ENCODE peak calls at places on chromosomes 2 and 18, in nine cellular contexts. One of them, this sample, is unnamed.

GRCh38 chr2:18630101-18630500 is 40.7 kb upstream of the NT5C1B start:
- DNase-seq in stomach: no peak
- DNase-seq in tibial nerve: no peak
- DNase-seq in right lobe of liver: no peak
- DNase-seq in colonic mucosa: no peak
- DNase-seq in left ventricle myocardium inferior: no peak
- DNase-seq in CD8-positive, alpha-beta T cell: no peak
- DNase-seq in adrenal gland: no peak
- DNase-seq in fibroblast of lung: peak; percentile 19
- DNase-seq in this sample: no peak

GRCh38 chr2:24342110-24342910 is 18.0 kb downstream of the ITSN2 start:
- DNase-seq in fibroblast of lung: no peak
- DNase-seq in left ventricle myocardium inferior: no peak
- DNase-seq in adrenal gland: no peak
- DNase-seq in colonic mucosa: no peak
- DNase-seq in CD8-positive, alpha-beta T cell: no peak
- DNase-seq in stomach: no peak
- DNase-seq in tibial nerve: no peak
- DNase-seq in right lobe of liver: no peak
- DNase-seq in this sample: no peak

GRCh38 chr2:128639693-128640092 is 321.0 kb upstream of the HS6ST1 start:
- DNase-seq in left ventricle myocardium inferior: no peak
- DNase-seq in colonic mucosa: peak; percentile 12
- DNase-seq in fibroblast of lung: no peak
- DNase-seq in tibial nerve: no peak
- DNase-seq in stomach: peak; percentile 10
- DNase-seq in CD8-positive, alpha-beta T cell: no peak
- DNase-seq in right lobe of liver: peak; percentile 27
- DNase-seq in adrenal gland: no peak
- DNase-seq in this sample: no peak

GRCh38 chr2:25543939-25544338 is 129.4 kb downstream of the DTNB start:
- DNase-seq in fibroblast of lung: no peak
- DNase-seq in adrenal gland: no peak
- DNase-seq in left ventricle myocardium inferior: no peak
- DNase-seq in stomach: no peak
- DNase-seq in tibial nerve: no peak
- DNase-seq in right lobe of liver: no peak
- DNase-seq in colonic mucosa: no peak
- DNase-seq in CD8-positive, alpha-beta T cell: no peak
- DNase-seq in this sample: no peak

GRCh38 chr2:200406379-200406778 is 99.9 kb downstream of the SPATS2L start:
- DNase-seq in stomach: no peak
- DNase-seq in tibial nerve: no peak
- DNase-seq in right lobe of liver: no peak
- DNase-seq in colonic mucosa: no peak
- DNase-seq in left ventricle myocardium inferior: no peak
- DNase-seq in fibroblast of lung: no peak
- DNase-seq in adrenal gland: no peak
- DNase-seq in CD8-positive, alpha-beta T cell: no peak
- DNase-seq in this sample: no peak

GRCh38 chr18:22999212-22999611 is 66.1 kb downstream of the RBBP8 start:
- DNase-seq in stomach: no peak
- DNase-seq in right lobe of liver: no peak
- DNase-seq in left ventricle myocardium inferior: no peak
- DNase-seq in adrenal gland: no peak
- DNase-seq in colonic mucosa: no peak
- DNase-seq in tibial nerve: no peak
- DNase-seq in CD8-positive, alpha-beta T cell: no peak
- DNase-seq in fibroblast of lung: no peak
- DNase-seq in this sample: no peak

GRCh38 chr2:223668302-223668998 is 66.3 kb upstream of the SCG2 start:
- DNase-seq in fibroblast of lung: no peak
- DNase-seq in colonic mucosa: no peak
- DNase-seq in tibial nerve: no peak
- DNase-seq in left ventricle myocardium inferior: no peak
- DNase-seq in CD8-positive, alpha-beta T cell: no peak
- DNase-seq in stomach: no peak
- DNase-seq in right lobe of liver: no peak
- DNase-seq in adrenal gland: no peak
- DNase-seq in this sample: no peak

GRCh38 chr2:31318360-31319336 is 84.7 kb downstream of the EHD3 start:
- DNase-seq in tibial nerve: peak; percentile 8
- DNase-seq in adrenal gland: peak; percentile 23
- DNase-seq in right lobe of liver: no peak
- DNase-seq in stomach: no peak
- DNase-seq in CD8-positive, alpha-beta T cell: peak; percentile 15
- DNase-seq in fibroblast of lung: peak; percentile 94
- DNase-seq in colonic mucosa: peak; percentile 22
- DNase-seq in left ventricle myocardium inferior: peak; percentile 31
- DNase-seq in this sample: no peak

GRCh38 chr2:72694715-72695496 is 130.9 kb downstream of the EXOC6B start:
- DNase-seq in left ventricle myocardium inferior: peak; percentile 72
- DNase-seq in stomach: peak; percentile 47
- DNase-seq in colonic mucosa: peak; percentile 63
- DNase-seq in tibial nerve: no peak
- DNase-seq in adrenal gland: peak; percentile 50
- DNase-seq in CD8-positive, alpha-beta T cell: no peak
- DNase-seq in fibroblast of lung: peak; percentile 88
- DNase-seq in right lobe of liver: peak; percentile 92
- DNase-seq in this sample: no peak

GRCh38 chr2:152718909-152719645 is 657 bp downstream of the ARL6IP6 start:
- DNase-seq in tibial nerve: peak; percentile 5
- DNase-seq in stomach: peak; percentile 51
- DNase-seq in left ventricle myocardium inferior: no peak
- DNase-seq in right lobe of liver: no peak
- DNase-seq in colonic mucosa: peak; percentile 84
- DNase-seq in fibroblast of lung: peak; percentile 38
- DNase-seq in adrenal gland: peak; percentile 48
- DNase-seq in CD8-positive, alpha-beta T cell: no peak
- DNase-seq in this sample: no peak

GRCh38 chr18:61898576-61899205 is 5.9 kb upstream of the RNF152 start:
- DNase-seq in colonic mucosa: peak; percentile 45
- DNase-seq in tibial nerve: no peak
- DNase-seq in right lobe of liver: peak; percentile 92
- DNase-seq in CD8-positive, alpha-beta T cell: no peak
- DNase-seq in stomach: no peak
- DNase-seq in left ventricle myocardium inferior: no peak
- DNase-seq in fibroblast of lung: no peak
- DNase-seq in adrenal gland: no peak
- DNase-seq in this sample: no peak

GRCh38 chr2:105604938-105605337 is 139.8 kb upstream of the NCK2 start:
- DNase-seq in CD8-positive, alpha-beta T cell: no peak
- DNase-seq in left ventricle myocardium inferior: peak; percentile 20
- DNase-seq in stomach: peak; percentile 34
- DNase-seq in adrenal gland: peak; percentile 62
- DNase-seq in right lobe of liver: no peak
- DNase-seq in tibial nerve: no peak
- DNase-seq in fibroblast of lung: peak; percentile 16
- DNase-seq in colonic mucosa: no peak
- DNase-seq in this sample: no peak

GRCh38 chr2:150876201-150877085 is 385.2 kb downstream of the RBM43 start:
- DNase-seq in colonic mucosa: no peak
- DNase-seq in right lobe of liver: no peak
- DNase-seq in tibial nerve: no peak
- DNase-seq in left ventricle myocardium inferior: no peak
- DNase-seq in stomach: no peak
- DNase-seq in adrenal gland: no peak
- DNase-seq in fibroblast of lung: peak; percentile 83
- DNase-seq in CD8-positive, alpha-beta T cell: no peak
- DNase-seq in this sample: no peak

GRCh38 chr2:150878347-150878746 is 383.3 kb downstream of the RBM43 start:
- DNase-seq in CD8-positive, alpha-beta T cell: no peak
- DNase-seq in fibroblast of lung: peak; percentile 54
- DNase-seq in stomach: no peak
- DNase-seq in colonic mucosa: no peak
- DNase-seq in left ventricle myocardium inferior: no peak
- DNase-seq in tibial nerve: no peak
- DNase-seq in right lobe of liver: no peak
- DNase-seq in adrenal gland: peak; percentile 20
- DNase-seq in this sample: no peak

GRCh38 chr2:150872919-150873772 is 385.7 kb upstream of the RND3 start:
- DNase-seq in adrenal gland: peak; percentile 60
- DNase-seq in tibial nerve: no peak
- DNase-seq in colonic mucosa: no peak
- DNase-seq in left ventricle myocardium inferior: no peak
- DNase-seq in right lobe of liver: no peak
- DNase-seq in CD8-positive, alpha-beta T cell: no peak
- DNase-seq in stomach: no peak
- DNase-seq in fibroblast of lung: peak; percentile 47
- DNase-seq in this sample: no peak
- H3K4me3 ChIP-seq in adrenal gland: no peak overlapping the region
- H3K4me3 ChIP-seq in tibial nerve: no peak overlapping the region
- H3K4me3 ChIP-seq in colonic mucosa: no peak overlapping the region
- H3K4me3 ChIP-seq in left ventricle myocardium inferior: no peak overlapping the region
- H3K4me3 ChIP-seq in right lobe of liver: no peak overlapping the region
- H3K4me3 ChIP-seq in CD8-positive, alpha-beta T cell: no peak overlapping the region
- H3K4me3 ChIP-seq in stomach: no peak overlapping the region
- H3K4me3 ChIP-seq in fibroblast of lung: no peak overlapping the region
- H3K4me3 ChIP-seq in this sample: no peak overlapping the region

DNA sequence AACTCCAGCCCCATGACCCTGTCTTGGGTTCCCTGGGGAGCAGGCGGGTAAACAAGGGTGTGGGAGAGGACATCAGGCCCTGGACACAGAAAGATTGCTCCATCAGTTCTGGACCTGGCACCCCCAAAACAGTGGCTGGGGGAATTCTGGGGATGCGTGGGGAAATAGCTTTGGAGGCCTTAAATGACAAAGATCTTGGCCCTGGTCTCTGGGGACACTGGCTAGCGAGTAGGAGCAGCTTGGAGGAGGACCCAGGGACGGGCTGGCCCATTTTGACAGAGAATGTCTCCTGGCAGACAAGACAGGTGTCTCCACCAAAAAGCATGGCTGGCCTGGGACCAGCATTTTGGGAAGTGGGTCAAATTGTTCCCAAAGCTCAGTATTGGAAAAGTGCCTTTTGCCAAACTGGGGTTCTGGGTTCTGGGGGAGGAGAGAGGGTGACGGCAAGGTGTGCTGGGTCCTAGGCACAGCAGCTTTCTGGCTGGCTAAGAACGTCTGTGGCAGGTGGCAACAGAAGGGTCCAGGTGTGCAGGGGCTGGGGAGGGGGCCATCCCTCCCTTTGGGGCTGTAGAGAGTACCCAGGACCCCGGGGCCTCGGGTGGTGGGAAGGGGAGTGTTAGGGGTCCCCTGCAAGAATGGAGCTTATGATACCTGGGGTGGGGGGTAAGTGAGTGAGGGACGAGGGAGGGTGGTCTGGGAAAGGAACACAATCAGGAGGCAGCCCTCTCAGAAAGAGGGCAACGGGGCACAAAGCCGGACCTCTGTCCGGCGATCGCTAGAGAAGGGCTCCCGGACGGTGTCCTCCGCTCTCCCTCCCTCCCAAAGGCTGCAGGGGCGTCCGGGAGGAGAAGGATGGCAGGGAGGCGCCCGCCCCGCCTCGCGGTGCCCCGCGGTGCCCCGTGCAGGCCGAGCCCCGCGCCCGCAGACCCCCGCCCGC is 557 bp downstream of the CYRIA start:
- DNase-seq in colonic mucosa: peak; percentile 24
- DNase-seq in CD8-positive, alpha-beta T cell: no peak
- DNase-seq in right lobe of liver: no peak
- DNase-seq in left ventricle myocardium inferior: no peak
- DNase-seq in stomach: no peak
- DNase-seq in adrenal gland: peak; percentile 29
- DNase-seq in tibial nerve: no peak
- DNase-seq in fibroblast of lung: no peak
- DNase-seq in this sample: no peak
- H3K36me3 ChIP-seq in colonic mucosa: no peaks in the 10 kb centered on the region
- H3K36me3 ChIP-seq in CD8-positive, alpha-beta T cell: no peaks in the 10 kb centered on the region
- H3K36me3 ChIP-seq in right lobe of liver: no peaks in the 10 kb centered on the region
- H3K36me3 ChIP-seq in left ventricle myocardium inferior: no peaks in the 10 kb centered on the region
- H3K36me3 ChIP-seq in stomach: no peaks in the 10 kb centered on the region
- H3K36me3 ChIP-seq in adrenal gland: no peaks in the 10 kb centered on the region
- H3K36me3 ChIP-seq in tibial nerve: no peaks in the 10 kb centered on the region
- H3K36me3 ChIP-seq in fibroblast of lung: no peaks in the 10 kb centered on the region
- H3K36me3 ChIP-seq in this sample: no peaks in the 10 kb centered on the region

DNA sequence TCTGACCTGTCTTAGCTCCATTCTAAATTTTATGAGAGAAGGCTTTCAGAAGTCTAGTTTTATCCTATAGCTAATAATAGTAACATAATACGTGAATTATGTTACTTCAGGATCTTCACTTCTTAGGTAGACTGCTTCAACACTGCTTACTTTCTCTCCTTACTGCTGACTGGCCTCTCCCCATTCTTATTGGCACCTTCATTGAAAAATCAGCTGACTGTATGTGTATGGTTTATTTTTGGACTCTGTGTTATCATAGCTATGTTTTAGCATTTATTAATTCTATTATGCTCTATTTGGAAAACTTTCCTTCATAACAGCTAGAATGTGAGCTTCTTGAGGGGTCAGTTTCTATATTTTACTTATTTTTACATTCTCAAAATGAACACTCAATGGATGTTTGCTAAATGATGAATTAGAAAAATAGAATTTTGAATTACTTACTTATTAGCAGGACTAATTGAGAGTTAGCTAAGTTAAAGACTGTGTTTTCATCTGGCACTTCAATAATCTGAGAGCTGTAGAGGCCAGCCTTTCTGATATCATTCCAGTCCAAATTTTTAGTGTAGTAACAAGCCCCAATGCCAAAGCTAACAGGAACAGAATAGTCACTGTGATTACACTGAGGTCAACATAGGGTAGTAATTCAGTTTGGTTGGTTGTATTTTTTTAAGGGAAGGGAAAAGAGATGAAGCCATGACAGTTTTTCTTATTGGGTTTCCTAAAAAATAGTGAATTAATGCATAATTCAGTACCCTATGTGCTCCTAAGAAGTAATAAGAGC is 92.3 kb downstream of the TTC27 start:
- DNase-seq in left ventricle myocardium inferior: no peak
- DNase-seq in adrenal gland: no peak
- DNase-seq in right lobe of liver: no peak
- DNase-seq in fibroblast of lung: no peak
- DNase-seq in tibial nerve: no peak
- DNase-seq in CD8-positive, alpha-beta T cell: no peak
- DNase-seq in colonic mucosa: no peak
- DNase-seq in stomach: no peak
- DNase-seq in this sample: no peak
- H3K4me3 ChIP-seq in left ventricle myocardium inferior: peak overlapping the region; percentile 4
- H3K4me3 ChIP-seq in adrenal gland: no peak overlapping the region
- H3K4me3 ChIP-seq in right lobe of liver: no peak overlapping the region
- H3K4me3 ChIP-seq in fibroblast of lung: no peak overlapping the region
- H3K4me3 ChIP-seq in tibial nerve: no peak overlapping the region
- H3K4me3 ChIP-seq in CD8-positive, alpha-beta T cell: no peak overlapping the region
- H3K4me3 ChIP-seq in colonic mucosa: no peak overlapping the region
- H3K4me3 ChIP-seq in stomach: no peak overlapping the region
- H3K4me3 ChIP-seq in this sample: no peak overlapping the region

DNA sequence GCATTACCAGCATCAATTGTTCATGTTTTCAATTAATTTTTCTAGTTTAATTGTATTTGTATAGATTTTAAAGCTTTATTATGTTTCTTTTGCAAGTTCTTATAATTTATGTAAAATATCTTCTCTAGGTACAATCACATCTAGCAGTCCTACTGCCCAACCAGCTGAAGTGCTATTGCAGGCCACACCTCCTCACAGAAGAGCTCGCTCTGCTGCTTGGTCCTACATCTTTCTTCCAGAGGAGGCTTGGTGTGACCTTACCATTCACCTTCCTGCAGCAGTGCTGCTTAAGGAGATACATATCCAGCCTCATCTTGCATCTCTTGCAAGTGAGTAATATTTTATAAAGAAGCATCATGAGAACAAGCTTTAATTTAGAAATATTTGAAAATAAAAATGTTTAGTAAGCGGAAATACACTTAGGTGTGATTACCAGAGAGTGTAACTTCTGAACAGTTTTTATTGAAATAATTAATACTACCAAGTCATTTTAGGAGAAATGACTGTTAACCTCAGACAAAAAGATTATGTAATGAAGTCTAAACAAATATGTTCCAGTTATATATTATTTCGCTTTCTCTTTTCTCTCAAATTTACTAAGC is 122.9 kb upstream of the TTC27 start:
- DNase-seq in colonic mucosa: no peak
- DNase-seq in CD8-positive, alpha-beta T cell: no peak
- DNase-seq in tibial nerve: no peak
- DNase-seq in stomach: no peak
- DNase-seq in left ventricle myocardium inferior: no peak
- DNase-seq in adrenal gland: no peak
- DNase-seq in right lobe of liver: no peak
- DNase-seq in fibroblast of lung: no peak
- DNase-seq in this sample: no peak
- H3K36me3 ChIP-seq in colonic mucosa: no peaks in the 10 kb centered on the region
- H3K36me3 ChIP-seq in CD8-positive, alpha-beta T cell: peaks cover 19% of the 10 kb centered on the region
- H3K36me3 ChIP-seq in tibial nerve: peaks cover 6% of the 10 kb centered on the region
- H3K36me3 ChIP-seq in stomach: peaks cover 99% of the 10 kb centered on the region
- H3K36me3 ChIP-seq in left ventricle myocardium inferior: peaks cover 79% of the 10 kb centered on the region
- H3K36me3 ChIP-seq in adrenal gland: no peaks in the 10 kb centered on the region
- H3K36me3 ChIP-seq in right lobe of liver: no peaks in the 10 kb centered on the region
- H3K36me3 ChIP-seq in fibroblast of lung: no peaks in the 10 kb centered on the region
- H3K36me3 ChIP-seq in this sample: peaks cover 59% of the 10 kb centered on the region

This sample was measured in effector memory CD4-positive, alpha-beta T cell.